ENCODE peak calls at places on chromosome 10, in five cellular contexts. One of them, this sample, is unnamed.

GRCh38 chr10:101601541-101601940 is 13.4 kb downstream of the DPCD start:
- DNase-seq in stimulated activated CD4-positive, alpha-beta T cell treated with anti-CD3 and anti-CD28 coated beads, Interleukin-4, amount 100 ng/mL, for 24 hours: no peak
- DNase-seq in colonic mucosa: no peak
- DNase-seq in activated CD4-positive, CD25-positive, alpha-beta regulatory T cell treated with anti-CD3 and anti-CD28 coated beads, Interleukin-2, amount 50 U/mL, for 16 hours: no peak
- DNase-seq in activated CD4-positive, alpha-beta T cell treated with anti-CD3 and anti-CD28 coated beads, Interleukin-2, amount 10 ng/mL, durations not matched to agents 7 days and 5 days: no peak
- DNase-seq in this sample: no peak

GRCh38 chr10:96229568-96230030 is 41.8 kb downstream of the BLNK start:
- DNase-seq in activated CD4-positive, CD25-positive, alpha-beta regulatory T cell treated with anti-CD3 and anti-CD28 coated beads, Interleukin-2, amount 50 U/mL, for 16 hours: peak
- DNase-seq in colonic mucosa: peak
- DNase-seq in stimulated activated CD4-positive, alpha-beta T cell treated with anti-CD3 and anti-CD28 coated beads, Interleukin-4, amount 100 ng/mL, for 24 hours: peak
- DNase-seq in activated CD4-positive, alpha-beta T cell treated with anti-CD3 and anti-CD28 coated beads, Interleukin-2, amount 10 ng/mL, durations not matched to agents 7 days and 5 days: peak
- DNase-seq in this sample: peak

GRCh38 chr10:58175990-58176910 is 91.4 kb downstream of the IPMK start:
- DNase-seq in stimulated activated CD4-positive, alpha-beta T cell treated with anti-CD3 and anti-CD28 coated beads, Interleukin-4, amount 100 ng/mL, for 24 hours: no peak
- DNase-seq in activated CD4-positive, alpha-beta T cell treated with anti-CD3 and anti-CD28 coated beads, Interleukin-2, amount 10 ng/mL, durations not matched to agents 7 days and 5 days: no peak
- DNase-seq in colonic mucosa: no peak
- DNase-seq in activated CD4-positive, CD25-positive, alpha-beta regulatory T cell treated with anti-CD3 and anti-CD28 coated beads, Interleukin-2, amount 50 U/mL, for 16 hours: no peak
- DNase-seq in this sample: no peak

GRCh38 chr10:34655286-34656170 is 159.6 kb downstream of the PARD3 start:
- DNase-seq in activated CD4-positive, alpha-beta T cell treated with anti-CD3 and anti-CD28 coated beads, Interleukin-2, amount 10 ng/mL, durations not matched to agents 7 days and 5 days: peak
- DNase-seq in activated CD4-positive, CD25-positive, alpha-beta regulatory T cell treated with anti-CD3 and anti-CD28 coated beads, Interleukin-2, amount 50 U/mL, for 16 hours: no peak
- DNase-seq in stimulated activated CD4-positive, alpha-beta T cell treated with anti-CD3 and anti-CD28 coated beads, Interleukin-4, amount 100 ng/mL, for 24 hours: peak
- DNase-seq in colonic mucosa: peak
- DNase-seq in this sample: peak

GRCh38 chr10:69065406-69066361 is 22.2 kb upstream of the SRGN start:
- DNase-seq in activated CD4-positive, CD25-positive, alpha-beta regulatory T cell treated with anti-CD3 and anti-CD28 coated beads, Interleukin-2, amount 50 U/mL, for 16 hours: no peak
- DNase-seq in stimulated activated CD4-positive, alpha-beta T cell treated with anti-CD3 and anti-CD28 coated beads, Interleukin-4, amount 100 ng/mL, for 24 hours: peak
- DNase-seq in activated CD4-positive, alpha-beta T cell treated with anti-CD3 and anti-CD28 coated beads, Interleukin-2, amount 10 ng/mL, durations not matched to agents 7 days and 5 days: no peak
- DNase-seq in colonic mucosa: no peak
- DNase-seq in this sample: no peak

GRCh38 chr10:27564880-27565279 is 60.8 kb downstream of the RAB18 start:
- DNase-seq in stimulated activated CD4-positive, alpha-beta T cell treated with anti-CD3 and anti-CD28 coated beads, Interleukin-4, amount 100 ng/mL, for 24 hours: no peak
- DNase-seq in activated CD4-positive, CD25-positive, alpha-beta regulatory T cell treated with anti-CD3 and anti-CD28 coated beads, Interleukin-2, amount 50 U/mL, for 16 hours: no peak
- DNase-seq in activated CD4-positive, alpha-beta T cell treated with anti-CD3 and anti-CD28 coated beads, Interleukin-2, amount 10 ng/mL, durations not matched to agents 7 days and 5 days: no peak
- DNase-seq in colonic mucosa: no peak
- DNase-seq in this sample: no peak

GRCh38 chr10:3500408-3500856 is 284.6 kb downstream of the KLF6 start:
- DNase-seq in colonic mucosa: no peak
- DNase-seq in stimulated activated CD4-positive, alpha-beta T cell treated with anti-CD3 and anti-CD28 coated beads, Interleukin-4, amount 100 ng/mL, for 24 hours: no peak
- DNase-seq in activated CD4-positive, CD25-positive, alpha-beta regulatory T cell treated with anti-CD3 and anti-CD28 coated beads, Interleukin-2, amount 50 U/mL, for 16 hours: no peak
- DNase-seq in activated CD4-positive, alpha-beta T cell treated with anti-CD3 and anti-CD28 coated beads, Interleukin-2, amount 10 ng/mL, durations not matched to agents 7 days and 5 days: no peak
- DNase-seq in this sample: no peak

GRCh38 chr10:97520978-97521761 is 22.4 kb downstream of the UBTD1 start:
- DNase-seq in stimulated activated CD4-positive, alpha-beta T cell treated with anti-CD3 and anti-CD28 coated beads, Interleukin-4, amount 100 ng/mL, for 24 hours: no peak
- DNase-seq in colonic mucosa: no peak
- DNase-seq in activated CD4-positive, CD25-positive, alpha-beta regulatory T cell treated with anti-CD3 and anti-CD28 coated beads, Interleukin-2, amount 50 U/mL, for 16 hours: no peak
- DNase-seq in activated CD4-positive, alpha-beta T cell treated with anti-CD3 and anti-CD28 coated beads, Interleukin-2, amount 10 ng/mL, durations not matched to agents 7 days and 5 days: no peak
- DNase-seq in this sample: no peak

GRCh38 chr10:88992945-88993537 is 2.4 kb downstream of the FAS start:
- DNase-seq in colonic mucosa: peak
- DNase-seq in activated CD4-positive, CD25-positive, alpha-beta regulatory T cell treated with anti-CD3 and anti-CD28 coated beads, Interleukin-2, amount 50 U/mL, for 16 hours: no peak
- DNase-seq in stimulated activated CD4-positive, alpha-beta T cell treated with anti-CD3 and anti-CD28 coated beads, Interleukin-4, amount 100 ng/mL, for 24 hours: no peak
- DNase-seq in activated CD4-positive, alpha-beta T cell treated with anti-CD3 and anti-CD28 coated beads, Interleukin-2, amount 10 ng/mL, durations not matched to agents 7 days and 5 days: no peak
- DNase-seq in this sample: no peak

GRCh38 chr10:128026620-128027281 is 99.5 kb downstream of the MKI67 start:
- DNase-seq in colonic mucosa: no peak
- DNase-seq in stimulated activated CD4-positive, alpha-beta T cell treated with anti-CD3 and anti-CD28 coated beads, Interleukin-4, amount 100 ng/mL, for 24 hours: peak
- DNase-seq in activated CD4-positive, alpha-beta T cell treated with anti-CD3 and anti-CD28 coated beads, Interleukin-2, amount 10 ng/mL, durations not matched to agents 7 days and 5 days: no peak
- DNase-seq in activated CD4-positive, CD25-positive, alpha-beta regulatory T cell treated with anti-CD3 and anti-CD28 coated beads, Interleukin-2, amount 50 U/mL, for 16 hours: no peak
- DNase-seq in this sample: no peak

GRCh38 chr10:3924344-3924743 is 139.3 kb upstream of the KLF6 start:
- DNase-seq in colonic mucosa: no peak
- DNase-seq in activated CD4-positive, CD25-positive, alpha-beta regulatory T cell treated with anti-CD3 and anti-CD28 coated beads, Interleukin-2, amount 50 U/mL, for 16 hours: no peak
- DNase-seq in activated CD4-positive, alpha-beta T cell treated with anti-CD3 and anti-CD28 coated beads, Interleukin-2, amount 10 ng/mL, durations not matched to agents 7 days and 5 days: no peak
- DNase-seq in stimulated activated CD4-positive, alpha-beta T cell treated with anti-CD3 and anti-CD28 coated beads, Interleukin-4, amount 100 ng/mL, for 24 hours: no peak
- DNase-seq in this sample: no peak

GRCh38 chr10:120403109-120403508 is 53.9 kb upstream of the PLPP4 start:
- DNase-seq in stimulated activated CD4-positive, alpha-beta T cell treated with anti-CD3 and anti-CD28 coated beads, Interleukin-4, amount 100 ng/mL, for 24 hours: no peak
- DNase-seq in activated CD4-positive, alpha-beta T cell treated with anti-CD3 and anti-CD28 coated beads, Interleukin-2, amount 10 ng/mL, durations not matched to agents 7 days and 5 days: no peak
- DNase-seq in colonic mucosa: no peak
- DNase-seq in activated CD4-positive, CD25-positive, alpha-beta regulatory T cell treated with anti-CD3 and anti-CD28 coated beads, Interleukin-2, amount 50 U/mL, for 16 hours: no peak
- DNase-seq in this sample: no peak

GRCh38 chr10:96556003-96556402 is 30.8 kb downstream of the TM9SF3 start:
- DNase-seq in activated CD4-positive, alpha-beta T cell treated with anti-CD3 and anti-CD28 coated beads, Interleukin-2, amount 10 ng/mL, durations not matched to agents 7 days and 5 days: peak
- DNase-seq in activated CD4-positive, CD25-positive, alpha-beta regulatory T cell treated with anti-CD3 and anti-CD28 coated beads, Interleukin-2, amount 50 U/mL, for 16 hours: no peak
- DNase-seq in colonic mucosa: no peak
- DNase-seq in stimulated activated CD4-positive, alpha-beta T cell treated with anti-CD3 and anti-CD28 coated beads, Interleukin-4, amount 100 ng/mL, for 24 hours: no peak
- DNase-seq in this sample: no peak

GRCh38 chr10:17548786-17549185 is 68.4 kb downstream of the HACD1 start:
- DNase-seq in colonic mucosa: no peak
- DNase-seq in stimulated activated CD4-positive, alpha-beta T cell treated with anti-CD3 and anti-CD28 coated beads, Interleukin-4, amount 100 ng/mL, for 24 hours: no peak
- DNase-seq in activated CD4-positive, alpha-beta T cell treated with anti-CD3 and anti-CD28 coated beads, Interleukin-2, amount 10 ng/mL, durations not matched to agents 7 days and 5 days: no peak
- DNase-seq in activated CD4-positive, CD25-positive, alpha-beta regulatory T cell treated with anti-CD3 and anti-CD28 coated beads, Interleukin-2, amount 50 U/mL, for 16 hours: no peak
- DNase-seq in this sample: no peak

GRCh38 chr10:44033008-44033407 is 351.9 kb downstream of the CXCL12 start:
- DNase-seq in stimulated activated CD4-positive, alpha-beta T cell treated with anti-CD3 and anti-CD28 coated beads, Interleukin-4, amount 100 ng/mL, for 24 hours: no peak
- DNase-seq in activated CD4-positive, CD25-positive, alpha-beta regulatory T cell treated with anti-CD3 and anti-CD28 coated beads, Interleukin-2, amount 50 U/mL, for 16 hours: no peak
- DNase-seq in activated CD4-positive, alpha-beta T cell treated with anti-CD3 and anti-CD28 coated beads, Interleukin-2, amount 10 ng/mL, durations not matched to agents 7 days and 5 days: no peak
- DNase-seq in colonic mucosa: no peak
- DNase-seq in this sample: no peak

GRCh38 chr10:133438711-133439273 is 14.4 kb upstream of the SPRN start:
- DNase-seq in colonic mucosa: no peak
- DNase-seq in activated CD4-positive, alpha-beta T cell treated with anti-CD3 and anti-CD28 coated beads, Interleukin-2, amount 10 ng/mL, durations not matched to agents 7 days and 5 days: peak
- DNase-seq in activated CD4-positive, CD25-positive, alpha-beta regulatory T cell treated with anti-CD3 and anti-CD28 coated beads, Interleukin-2, amount 50 U/mL, for 16 hours: no peak
- DNase-seq in stimulated activated CD4-positive, alpha-beta T cell treated with anti-CD3 and anti-CD28 coated beads, Interleukin-4, amount 100 ng/mL, for 24 hours: peak
- DNase-seq in this sample: peak

GRCh38 chr10:93173867-93174845 is 100.5 kb downstream of the CYP26A1 start:
- DNase-seq in activated CD4-positive, alpha-beta T cell treated with anti-CD3 and anti-CD28 coated beads, Interleukin-2, amount 10 ng/mL, durations not matched to agents 7 days and 5 days: no peak
- DNase-seq in activated CD4-positive, CD25-positive, alpha-beta regulatory T cell treated with anti-CD3 and anti-CD28 coated beads, Interleukin-2, amount 50 U/mL, for 16 hours: no peak
- DNase-seq in colonic mucosa: no peak
- DNase-seq in stimulated activated CD4-positive, alpha-beta T cell treated with anti-CD3 and anti-CD28 coated beads, Interleukin-4, amount 100 ng/mL, for 24 hours: no peak
- DNase-seq in this sample: no peak

GRCh38 chr10:110680473-110681020 is 36.4 kb downstream of the RBM20 start:
- DNase-seq in activated CD4-positive, CD25-positive, alpha-beta regulatory T cell treated with anti-CD3 and anti-CD28 coated beads, Interleukin-2, amount 50 U/mL, for 16 hours: no peak
- DNase-seq in activated CD4-positive, alpha-beta T cell treated with anti-CD3 and anti-CD28 coated beads, Interleukin-2, amount 10 ng/mL, durations not matched to agents 7 days and 5 days: no peak
- DNase-seq in stimulated activated CD4-positive, alpha-beta T cell treated with anti-CD3 and anti-CD28 coated beads, Interleukin-4, amount 100 ng/mL, for 24 hours: no peak
- DNase-seq in colonic mucosa: no peak
- DNase-seq in this sample: no peak

GRCh38 chr10:127254276-127254675 is 57.9 kb upstream of the INSYN2A start:
- DNase-seq in activated CD4-positive, alpha-beta T cell treated with anti-CD3 and anti-CD28 coated beads, Interleukin-2, amount 10 ng/mL, durations not matched to agents 7 days and 5 days: peak
- DNase-seq in stimulated activated CD4-positive, alpha-beta T cell treated with anti-CD3 and anti-CD28 coated beads, Interleukin-4, amount 100 ng/mL, for 24 hours: no peak
- DNase-seq in colonic mucosa: no peak
- DNase-seq in activated CD4-positive, CD25-positive, alpha-beta regulatory T cell treated with anti-CD3 and anti-CD28 coated beads, Interleukin-2, amount 50 U/mL, for 16 hours: no peak
- DNase-seq in this sample: no peak

GRCh38 chr10:4073912-4074311 is 288.9 kb upstream of the KLF6 start:
- DNase-seq in activated CD4-positive, CD25-positive, alpha-beta regulatory T cell treated with anti-CD3 and anti-CD28 coated beads, Interleukin-2, amount 50 U/mL, for 16 hours: no peak
- DNase-seq in colonic mucosa: no peak
- DNase-seq in activated CD4-positive, alpha-beta T cell treated with anti-CD3 and anti-CD28 coated beads, Interleukin-2, amount 10 ng/mL, durations not matched to agents 7 days and 5 days: no peak
- DNase-seq in stimulated activated CD4-positive, alpha-beta T cell treated with anti-CD3 and anti-CD28 coated beads, Interleukin-4, amount 100 ng/mL, for 24 hours: no peak
- DNase-seq in this sample: no peak

GRCh38 chr10:99782447-99783286 is at the start of gene ABCC2:
- DNase-seq in activated CD4-positive, alpha-beta T cell treated with anti-CD3 and anti-CD28 coated beads, Interleukin-2, amount 10 ng/mL, durations not matched to agents 7 days and 5 days: no peak
- DNase-seq in stimulated activated CD4-positive, alpha-beta T cell treated with anti-CD3 and anti-CD28 coated beads, Interleukin-4, amount 100 ng/mL, for 24 hours: no peak
- DNase-seq in colonic mucosa: no peak
- DNase-seq in activated CD4-positive, CD25-positive, alpha-beta regulatory T cell treated with anti-CD3 and anti-CD28 coated beads, Interleukin-2, amount 50 U/mL, for 16 hours: no peak
- DNase-seq in this sample: no peak

GRCh38 chr10:119209050-119209735 is 1.8 kb downstream of the GRK5 start:
- DNase-seq in activated CD4-positive, CD25-positive, alpha-beta regulatory T cell treated with anti-CD3 and anti-CD28 coated beads, Interleukin-2, amount 50 U/mL, for 16 hours: peak
- DNase-seq in activated CD4-positive, alpha-beta T cell treated with anti-CD3 and anti-CD28 coated beads, Interleukin-2, amount 10 ng/mL, durations not matched to agents 7 days and 5 days: peak
- DNase-seq in stimulated activated CD4-positive, alpha-beta T cell treated with anti-CD3 and anti-CD28 coated beads, Interleukin-4, amount 100 ng/mL, for 24 hours: peak
- DNase-seq in colonic mucosa: peak
- DNase-seq in this sample: peak

GRCh38 chr10:113986316-113986715 is 57.4 kb upstream of the ADRB1 start:
- DNase-seq in activated CD4-positive, alpha-beta T cell treated with anti-CD3 and anti-CD28 coated beads, Interleukin-2, amount 10 ng/mL, durations not matched to agents 7 days and 5 days: no peak
- DNase-seq in activated CD4-positive, CD25-positive, alpha-beta regulatory T cell treated with anti-CD3 and anti-CD28 coated beads, Interleukin-2, amount 50 U/mL, for 16 hours: no peak
- DNase-seq in stimulated activated CD4-positive, alpha-beta T cell treated with anti-CD3 and anti-CD28 coated beads, Interleukin-4, amount 100 ng/mL, for 24 hours: no peak
- DNase-seq in colonic mucosa: no peak
- DNase-seq in this sample: no peak

GRCh38 chr10:119872610-119872859 is at the start of gene MCMBP:
- DNase-seq in activated CD4-positive, CD25-positive, alpha-beta regulatory T cell treated with anti-CD3 and anti-CD28 coated beads, Interleukin-2, amount 50 U/mL, for 16 hours: no peak
- DNase-seq in activated CD4-positive, alpha-beta T cell treated with anti-CD3 and anti-CD28 coated beads, Interleukin-2, amount 10 ng/mL, durations not matched to agents 7 days and 5 days: no peak
- DNase-seq in stimulated activated CD4-positive, alpha-beta T cell treated with anti-CD3 and anti-CD28 coated beads, Interleukin-4, amount 100 ng/mL, for 24 hours: no peak
- DNase-seq in colonic mucosa: no peak
- DNase-seq in this sample: no peak

GRCh38 chr10:97454330-97455036 is 8.5 kb downstream of the ZDHHC16 start:
- DNase-seq in colonic mucosa: no peak
- DNase-seq in activated CD4-positive, alpha-beta T cell treated with anti-CD3 and anti-CD28 coated beads, Interleukin-2, amount 10 ng/mL, durations not matched to agents 7 days and 5 days: no peak
- DNase-seq in activated CD4-positive, CD25-positive, alpha-beta regulatory T cell treated with anti-CD3 and anti-CD28 coated beads, Interleukin-2, amount 50 U/mL, for 16 hours: no peak
- DNase-seq in stimulated activated CD4-positive, alpha-beta T cell treated with anti-CD3 and anti-CD28 coated beads, Interleukin-4, amount 100 ng/mL, for 24 hours: peak
- DNase-seq in this sample: peak

GRCh38 chr10:132229834-132230556 is 43.2 kb downstream of the DPYSL4 start:
- DNase-seq in activated CD4-positive, CD25-positive, alpha-beta regulatory T cell treated with anti-CD3 and anti-CD28 coated beads, Interleukin-2, amount 50 U/mL, for 16 hours: no peak
- DNase-seq in colonic mucosa: peak
- DNase-seq in stimulated activated CD4-positive, alpha-beta T cell treated with anti-CD3 and anti-CD28 coated beads, Interleukin-4, amount 100 ng/mL, for 24 hours: peak
- DNase-seq in activated CD4-positive, alpha-beta T cell treated with anti-CD3 and anti-CD28 coated beads, Interleukin-2, amount 10 ng/mL, durations not matched to agents 7 days and 5 days: peak
- DNase-seq in this sample: peak

GRCh38 chr10:9342865-9343450 is 1288.5 kb downstream of the GATA3 start:
- DNase-seq in activated CD4-positive, CD25-positive, alpha-beta regulatory T cell treated with anti-CD3 and anti-CD28 coated beads, Interleukin-2, amount 50 U/mL, for 16 hours: no peak
- DNase-seq in colonic mucosa: no peak
- DNase-seq in stimulated activated CD4-positive, alpha-beta T cell treated with anti-CD3 and anti-CD28 coated beads, Interleukin-4, amount 100 ng/mL, for 24 hours: no peak
- DNase-seq in activated CD4-positive, alpha-beta T cell treated with anti-CD3 and anti-CD28 coated beads, Interleukin-2, amount 10 ng/mL, durations not matched to agents 7 days and 5 days: no peak
- DNase-seq in this sample: no peak

GRCh38 chr10:110533149-110533548 is 34.3 kb upstream of the SMC3 start:
- DNase-seq in colonic mucosa: no peak
- DNase-seq in activated CD4-positive, CD25-positive, alpha-beta regulatory T cell treated with anti-CD3 and anti-CD28 coated beads, Interleukin-2, amount 50 U/mL, for 16 hours: no peak
- DNase-seq in activated CD4-positive, alpha-beta T cell treated with anti-CD3 and anti-CD28 coated beads, Interleukin-2, amount 10 ng/mL, durations not matched to agents 7 days and 5 days: no peak
- DNase-seq in stimulated activated CD4-positive, alpha-beta T cell treated with anti-CD3 and anti-CD28 coated beads, Interleukin-4, amount 100 ng/mL, for 24 hours: no peak
- DNase-seq in this sample: no peak

This sample was measured in mucosa of descending colon.